ENCODE peak calls at places on chromosomes 3 and 15, in seven cellular contexts. X, M, S, F, T, A and E are unnamed samples. For H3K36me3, the result is how much of the 10 kb centered on the place peaks cover.

GRCh38 chr15:70259640-70260066 is 161.9 kb upstream of the TLE3 start:
- DNase-seq in X (peak), M (no peak), S (no peak), F (no peak), T (peak), A (peak), E (no peak)

GRCh38 chr15:56871180-56871579 is 47.3 kb upstream of the TCF12 start:
- DNase-seq in X (no peak), M (peak), S (no peak), F (no peak), T (peak), A (no peak), E (no peak)

GRCh38 chr3:2504912-2505311 is 406.2 kb downstream of the CNTN4 start:
- DNase-seq in X (no peak), M (no peak), S (no peak), F (no peak), T (no peak), A (no peak), E (no peak)

GRCh38 chr3:128149632-128150031 is 3.6 kb upstream of the EEFSEC start:
- DNase-seq in X (no peak), M (no peak), S (no peak), F (no peak), T (no peak), A (no peak), E (no peak)

GRCh38 chr15:45428491-45428890 is 50.1 kb upstream of the GATM start:
- DNase-seq in X (no peak), M (no peak), S (no peak), F (no peak), T (no peak), A (no peak), E (no peak)

GRCh38 chr3:193796089-193796488 is 203.1 kb downstream of the OPA1 start:
- DNase-seq in X (no peak), M (no peak), S (no peak), F (no peak), T (no peak), A (no peak), E (no peak)

GRCh38 chr3:182388506-182388905 is 404.8 kb upstream of the ATP11B start:
- DNase-seq in X (no peak), M (no peak), S (no peak), F (no peak), T (no peak), A (no peak), E (no peak)

GRCh38 chr15:57619746-57620145 is 28.0 kb downstream of the MYZAP start:
- DNase-seq in X (no peak), M (no peak), S (no peak), F (no peak), T (no peak), A (no peak), E (no peak)

GRCh38 chr15:66594836-66595235 is 29.0 kb upstream of the LCTL start:
- DNase-seq in X (no peak), M (no peak), S (no peak), F (no peak), T (no peak), A (peak), E (no peak)

GRCh38 chr3:44363591-44363990 is 25.0 kb downstream of the TCAIM start:
- DNase-seq in X (no peak), M (no peak), S (no peak), F (no peak), T (peak), A (no peak), E (no peak)

GRCh38 chr3:38119248-38119544 is 17.7 kb downstream of the ACAA1 start:
- DNase-seq in X (no peak), M (no peak), S (no peak), F (no peak), T (no peak), A (no peak), E (no peak)

GRCh38 chr3:31562525-31562924 is 29.8 kb downstream of the STT3B start:
- DNase-seq in X (no peak), M (no peak), S (peak), F (no peak), T (no peak), A (no peak), E (no peak)

GRCh38 chr3:179398574-179399249 is 51.2 kb downstream of the MFN1 start:
- DNase-seq in X (no peak), M (no peak), S (no peak), F (no peak), T (no peak), A (no peak), E (no peak)
- TF ChIP-seq SIN3A in X (no peak), M (no peak), S (no peak), F (no peak), T (no peak), A (no peak), E (no peak)

GRCh38 chr3:140709751-140710150 is 31.9 kb downstream of the TRIM42 start:
- DNase-seq in X (no peak), M (no peak), S (no peak), F (no peak), T (no peak), A (no peak), E (no peak)

GRCh38 chr3:140711719-140712086 is 33.8 kb downstream of the TRIM42 start:
- DNase-seq in X (no peak), M (no peak), S (no peak), F (no peak), T (no peak), A (no peak), E (no peak)

GRCh38 chr3:140711043-140711718 is 33.3 kb downstream of the TRIM42 start:
- DNase-seq in X (no peak), M (no peak), S (no peak), F (no peak), T (peak), A (no peak), E (no peak)

GRCh38 chr3:140715035-140715434 is 37.2 kb downstream of the TRIM42 start:
- DNase-seq in X (no peak), M (no peak), S (no peak), F (no peak), T (no peak), A (no peak), E (no peak)

GRCh38 chr3:140712301-140712700 is 34.4 kb downstream of the TRIM42 start:
- DNase-seq in X (no peak), M (no peak), S (no peak), F (no peak), T (no peak), A (no peak), E (no peak)
- H3K36me3 ChIP-seq in X (under half), M (under half), S (under half), F (under half), T (under half), A (under half), E (under half)

GRCh38 chr3:17023006-17023664 is 138.4 kb downstream of the PLCL2 start:
- DNase-seq in X (no peak), M (no peak), S (no peak), F (peak), T (no peak), A (no peak), E (no peak)
- TF ChIP-seq SIN3A in X (no peak), M (no peak), S (no peak), F (no peak), T (no peak), A (no peak), E (no peak)

DNA sequence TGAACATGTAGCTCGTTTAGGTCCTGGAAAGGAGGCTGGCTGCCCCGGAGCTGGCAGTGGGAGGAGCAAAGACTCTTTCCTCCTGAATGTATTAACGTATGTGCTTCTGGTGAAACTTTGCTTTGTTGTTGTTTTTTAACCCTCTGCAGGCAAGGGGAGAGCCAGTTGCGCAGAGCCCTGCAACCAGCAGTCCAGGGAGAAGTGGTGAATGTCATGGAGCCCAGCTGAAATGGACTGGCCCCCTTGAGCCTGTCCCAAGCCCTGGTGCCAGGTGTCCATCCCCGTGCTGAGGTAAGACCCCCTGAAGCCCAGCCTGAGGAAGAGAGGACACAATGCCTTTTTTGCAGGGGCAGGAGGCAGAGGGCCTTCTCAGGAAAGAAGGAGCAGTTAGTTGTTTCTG is 33.3 kb downstream of the ST6GAL1 start:
- DNase-seq in X (no peak), M (no peak), S (no peak), F (no peak), T (no peak), A (no peak), E (no peak)
- H3K36me3 ChIP-seq in X (half or more), M (under half), S (under half), F (under half), T (under half), A (under half), E (under half)

GRCh38 chr3:183619020-183619419 is 16.4 kb upstream of the KLHL24 start:
- DNase-seq in X (no peak), M (no peak), S (no peak), F (no peak), T (no peak), A (no peak), E (no peak)

GRCh38 chr3:183618542-183618941 is 16.9 kb upstream of the KLHL24 start:
- DNase-seq in X (no peak), M (no peak), S (no peak), F (no peak), T (no peak), A (no peak), E (no peak)

DNA sequence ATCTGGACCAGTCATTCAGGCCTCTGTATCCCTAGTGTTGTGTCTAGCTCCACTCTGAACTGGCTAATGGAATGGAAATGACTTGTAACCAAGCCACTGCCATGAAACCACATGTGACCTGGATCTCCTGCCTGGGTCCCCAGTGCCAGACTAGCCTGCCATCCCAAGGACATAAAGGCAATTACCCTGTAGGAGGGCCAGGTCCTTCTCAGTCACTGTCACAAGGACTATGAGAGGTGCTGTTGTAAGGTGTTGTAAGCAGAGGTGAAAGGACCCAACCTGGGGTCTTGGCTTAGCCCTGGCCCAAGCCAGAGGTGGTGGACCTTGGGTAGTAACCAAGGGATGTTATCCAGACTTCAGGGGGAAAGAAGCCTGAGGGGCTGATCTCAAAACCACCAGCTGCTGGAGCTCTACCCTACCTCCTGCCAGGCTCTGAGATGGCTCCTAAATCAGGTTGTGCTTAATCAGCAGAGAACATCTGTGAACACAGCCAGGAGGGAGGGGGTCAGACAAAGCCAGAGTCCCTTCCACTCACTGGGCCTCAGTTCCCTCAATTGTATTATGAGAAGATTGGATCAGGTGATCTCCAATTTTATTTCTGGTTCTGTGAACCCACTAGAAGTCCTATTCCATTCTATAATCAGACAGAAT is 15.7 kb upstream of the KLHL24 start:
- DNase-seq in X (peak), M (no peak), S (no peak), F (no peak), T (no peak), A (peak), E (no peak)
- TF ChIP-seq SIN3A in X (no peak), M (no peak), S (no peak), F (no peak), T (no peak), A (no peak), E (no peak)